ENCODE peak calls at places on chromosomes 2 and 18, in seven cellular contexts. Q, S, Z, F, R, C and I are unnamed samples.
A peak's percentile ranks its signal among the peaks of the same experiment; 100 is the strongest.

GRCh38 chr2:239966848-239967136 is 58.4 kb downstream of the NDUFA10 start:
- DNase-seq in F (no peak), C (no peak), Z (no peak), Q (no peak), R (no peak), S (no peak), I (no peak)

GRCh38 chr2:30706534-30707303 is 100.5 kb downstream of the CAPN13 start:
- DNase-seq in F (peak; percentile 67), Z (peak; percentile 77), R (peak; percentile 45), C (peak; percentile 79), Q (peak; percentile 48), S (peak; percentile 27), I (peak; percentile 59)

GRCh38 chr2:47631840-47632398 is 151.0 kb upstream of the MSH6 start:
- DNase-seq in Q (peak; percentile 54), C (no peak), S (no peak), F (no peak), Z (no peak), R (no peak), I (peak; percentile 34)

GRCh38 chr2:229313591-229313990 is 42.5 kb upstream of the PID1 start:
- DNase-seq in F (no peak), Z (no peak), C (no peak), Q (no peak), S (no peak), R (no peak), I (no peak)

GRCh38 chr2:143246246-143246645 is 117.0 kb downstream of the ARHGAP15 start:
- DNase-seq in S (no peak), C (no peak), Q (no peak), Z (no peak), F (no peak), R (no peak), I (no peak)

GRCh38 chr2:226118471-226119429 is 680.9 kb downstream of the IRS1 start:
- DNase-seq in F (no peak), S (no peak), Q (peak; percentile 89), R (peak; percentile 81), Z (no peak), C (no peak), I (no peak)

GRCh38 chr2:231204146-231204545 is 5.7 kb downstream of the ARMC9 start:
- DNase-seq in Z (no peak), Q (no peak), F (no peak), C (no peak), S (no peak), R (no peak), I (no peak)

GRCh38 chr2:43737097-43737854 is 36.6 kb upstream of the DYNC2LI1 start:
- DNase-seq in Q (peak; percentile 18), Z (peak; percentile 29), R (no peak), S (no peak), C (no peak), F (no peak), I (no peak)

GRCh38 chr2:167015806-167016205 is 127.5 kb downstream of the XIRP2 start:
- DNase-seq in Z (no peak), S (no peak), Q (no peak), R (no peak), F (no peak), C (no peak), I (no peak)

GRCh38 chr2:177572236-177572671 is 179.7 kb downstream of the AGPS start:
- DNase-seq in R (peak; percentile 80), Z (no peak), Q (no peak), S (no peak), C (no peak), F (no peak), I (no peak)

GRCh38 chr2:24409700-24410556 is 49.6 kb upstream of the ITSN2 start:
- DNase-seq in C (peak; percentile 83), Q (peak; percentile 67), R (peak; percentile 71), F (no peak), Z (peak; percentile 78), S (peak; percentile 31), I (peak; percentile 56)

GRCh38 chr2:216606551-216607527 is 26.4 kb upstream of the IGFBP2 start:
- DNase-seq in F (peak; percentile 71), C (no peak), Q (no peak), S (peak; percentile 54), R (no peak), Z (peak; percentile 6), I (no peak)

GRCh38 chr2:180385601-180386201 is 378.6 kb upstream of the CWC22 start:
- DNase-seq in C (no peak), S (no peak), F (no peak), Z (no peak), R (no peak), Q (no peak), I (no peak)

GRCh38 chr2:2325538-2325937 is 5.5 kb downstream of the MYT1L start:
- DNase-seq in R (no peak), F (no peak), Q (no peak), Z (no peak), S (no peak), C (peak; percentile 40), I (no peak)

GRCh38 chr18:33720133-33720532 is 142.1 kb downstream of the ASXL3 start:
- DNase-seq in C (no peak), Q (no peak), R (no peak), F (no peak), Z (no peak), S (no peak), I (no peak)

GRCh38 chr2:134550566-134551164 is 168.1 kb downstream of the TMEM163 start:
- DNase-seq in R (no peak), F (no peak), Q (no peak), Z (peak; percentile 12), C (peak; percentile 56), S (no peak), I (no peak)

GRCh38 chr18:52216686-52217085 is 123.3 kb upstream of the DCC start:
- DNase-seq in R (no peak), Z (no peak), Q (no peak), C (no peak), S (no peak), F (no peak), I (no peak)

GRCh38 chr2:112836695-112837117 is at the start of gene IL1B:
- DNase-seq in S (no peak), Q (no peak), F (no peak), C (no peak), R (no peak), Z (no peak), I (no peak)

GRCh38 chr18:45775726-45776125 is 49.7 kb upstream of the SIGLEC15 start:
- DNase-seq in C (peak; percentile 18), R (no peak), F (no peak), Z (no peak), Q (no peak), S (no peak), I (no peak)

GRCh38 chr2:96907405-96908041 is 37.6 kb upstream of the SEMA4C start:
- DNase-seq in F (peak; percentile 72), S (no peak), R (no peak), Z (no peak), Q (no peak), C (peak; percentile 79), I (peak; percentile 66)

GRCh38 chr18:58403799-58404455 is 225.0 kb downstream of the ALPK2 start:
- DNase-seq in R (no peak), Z (no peak), C (no peak), F (no peak), S (no peak), Q (no peak), I (no peak)

GRCh38 chr2:151650456-151650855 is 83.8 kb downstream of the NEB start:
- DNase-seq in Q (no peak), S (no peak), C (no peak), F (no peak), R (no peak), Z (no peak), I (no peak)
- TF ChIP-seq JUND in Q (no peak), S (no peak), C (no peak), F (no peak), R (no peak), Z (no peak), I (no peak)

DNA sequence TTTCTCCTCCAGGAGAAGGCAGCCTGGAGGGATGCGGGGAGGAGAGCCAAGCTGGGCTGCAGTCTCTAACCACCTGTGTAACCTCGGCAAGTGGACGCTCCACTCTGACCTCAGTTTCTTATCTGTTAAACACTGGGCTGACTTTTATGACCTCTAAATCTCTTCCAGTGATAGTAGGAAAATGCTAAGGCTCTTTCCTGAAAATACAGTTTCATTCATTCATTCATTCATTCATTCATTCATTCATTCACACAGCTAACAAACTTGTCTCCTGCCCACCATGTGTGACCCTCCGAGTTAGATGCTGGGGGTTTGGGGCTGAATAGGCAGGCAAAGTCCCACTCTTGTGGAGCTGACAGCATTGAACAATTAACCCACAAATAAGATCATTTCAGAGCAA is 9.3 kb downstream of the PROM2 start:
- DNase-seq in S (no peak), Z (no peak), F (no peak), R (no peak), C (no peak), Q (no peak), I (no peak)
- TF ChIP-seq JUND in S (no peak), Z (no peak), F (no peak), R (no peak), C (no peak), Q (no peak), I (no peak)

DNA sequence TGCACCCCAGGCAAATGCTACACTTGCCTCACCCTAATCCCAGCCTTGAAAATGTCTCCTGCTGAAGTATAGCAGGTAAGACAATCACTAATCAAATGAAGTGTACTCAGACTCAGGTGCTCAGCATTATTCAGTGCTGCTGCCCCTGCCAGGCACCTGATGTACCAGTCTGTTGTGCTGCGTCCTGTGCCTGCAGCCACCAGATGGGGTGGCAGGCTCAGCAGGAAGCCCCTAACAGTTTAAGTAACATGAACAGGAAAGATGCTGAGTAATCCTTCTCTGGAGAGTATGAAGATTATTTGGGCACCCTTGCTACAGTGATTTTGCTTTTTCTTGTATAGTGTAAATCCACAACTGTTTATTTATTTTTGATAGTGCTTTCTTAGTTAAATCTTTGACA is 69.1 kb downstream of the TACR1 start:
- DNase-seq in R (no peak), C (peak; percentile 24), Z (no peak), Q (no peak), F (no peak), S (no peak), I (no peak)
- TF ChIP-seq JUND in R (no peak), C (no peak), Z (no peak), Q (no peak), F (no peak), S (no peak), I (no peak)

DNA sequence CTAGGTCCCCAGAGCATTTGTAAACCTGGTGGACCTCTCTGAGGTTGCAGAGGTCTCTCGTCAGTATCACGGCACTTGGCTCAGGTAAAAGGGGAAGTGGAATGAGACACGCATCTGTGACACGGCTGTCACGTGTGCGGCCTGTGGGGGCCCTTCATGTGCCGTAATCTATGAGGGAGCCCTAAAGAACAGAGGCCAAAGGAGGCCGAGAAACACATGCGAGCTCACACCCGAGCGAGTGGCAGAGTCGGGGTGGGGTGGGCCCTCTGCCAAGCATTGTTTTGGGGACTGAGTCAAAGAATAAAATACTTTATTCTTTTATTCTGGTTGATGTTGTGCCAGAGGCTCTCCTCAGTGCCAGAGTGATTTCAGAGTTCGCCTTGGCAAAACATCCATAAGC is 43.2 kb downstream of the PLB1 start:
- DNase-seq in C (no peak), F (no peak), Q (no peak), S (no peak), R (no peak), Z (no peak), I (no peak)
- TF ChIP-seq JUND in C (no peak), F (no peak), Q (no peak), S (no peak), R (no peak), Z (no peak), I (no peak)